ENCODE peak calls at places on chromosomes 12 and 14, in nine cellular contexts. R, X, H, B, F, M, J, O and I are unnamed samples.

GRCh38 chr14:32932921-32933622 is 5.6 kb upstream of the NPAS3 start:
- DNase-seq in R (no peak), X (peak), H (no peak), B (no peak), F (no peak), M (no peak), J (no peak), O (no peak), I (peak)

GRCh38 chr12:103858953-103859601 is 18.0 kb upstream of the NT5DC3 start:
- DNase-seq in R (peak), X (peak), H (no peak), B (no peak), F (peak), M (peak), J (no peak), O (no peak), I (peak)

GRCh38 chr12:89395712-89396111 is 43.4 kb upstream of the DUSP6 start:
- DNase-seq in R (no peak), X (no peak), H (no peak), B (no peak), F (no peak), M (no peak), J (no peak), O (no peak), I (no peak)

GRCh38 chr12:91143241-91143640 is 31.9 kb upstream of the LUM start:
- DNase-seq in R (peak), X (no peak), H (no peak), B (no peak), F (no peak), M (no peak), J (no peak), O (no peak), I (no peak)

GRCh38 chr14:65703996-65704395 is 291.5 kb downstream of the FUT8 start:
- DNase-seq in R (no peak), X (no peak), H (no peak), B (no peak), F (peak), M (peak), J (no peak), O (no peak), I (peak)

GRCh38 chr14:92637228-92637627 is 111.2 kb downstream of the LGMN start:
- DNase-seq in R (no peak), X (peak), H (no peak), B (no peak), F (no peak), M (peak), J (no peak), O (no peak), I (no peak)

GRCh38 chr14:90544971-90545370 is 148.1 kb downstream of the CALM1 start:
- DNase-seq in R (no peak), X (no peak), H (no peak), B (no peak), F (no peak), M (no peak), J (no peak), O (no peak), I (peak)

GRCh38 chr12:40054554-40055226 is 51.2 kb downstream of the SLC2A13 start:
- DNase-seq in R (peak), X (peak), H (no peak), B (no peak), F (peak), M (peak), J (no peak), O (peak), I (peak)

GRCh38 chr12:113651662-113652061 is 180.0 kb upstream of the LHX5 start:
- DNase-seq in R (no peak), X (no peak), H (no peak), B (no peak), F (no peak), M (no peak), J (no peak), O (no peak), I (no peak)

GRCh38 chr12:78316150-78316549 is 485.5 kb downstream of the NAV3 start:
- DNase-seq in R (no peak), X (no peak), H (no peak), B (no peak), F (no peak), M (no peak), J (no peak), O (no peak), I (no peak)

GRCh38 chr12:75476076-75476475 is 4.5 kb upstream of the GLIPR1 start:
- DNase-seq in R (no peak), X (no peak), H (no peak), B (peak), F (no peak), M (no peak), J (no peak), O (no peak), I (no peak)

GRCh38 chr12:49279706-49280159 is 14.9 kb downstream of the TUBA1C start:
- DNase-seq in R (no peak), X (peak), H (no peak), B (no peak), F (no peak), M (no peak), J (no peak), O (no peak), I (no peak)

GRCh38 chr12:24071842-24072241 is 122.4 kb upstream of the SOX5 start:
- DNase-seq in R (no peak), X (no peak), H (no peak), B (no peak), F (no peak), M (no peak), J (no peak), O (no peak), I (no peak)

GRCh38 chr14:74941676-74942097 is 13.7 kb downstream of the PGF start:
- DNase-seq in R (peak), X (peak), H (peak), B (peak), F (peak), M (no peak), J (no peak), O (peak), I (peak)

GRCh38 chr14:56817396-56817921 is 7.2 kb upstream of the OTX2 start:
- DNase-seq in R (no peak), X (no peak), H (no peak), B (no peak), F (no peak), M (no peak), J (no peak), O (no peak), I (no peak)

GRCh38 chr14:92748259-92749016 is at the start of gene LGMN:
- DNase-seq in R (peak), X (peak), H (peak), B (peak), F (peak), M (peak), J (peak), O (peak), I (peak)

GRCh38 chr12:98660521-98660920 is 15.4 kb downstream of the APAF1 start:
- DNase-seq in R (no peak), X (no peak), H (no peak), B (no peak), F (no peak), M (no peak), J (no peak), O (no peak), I (no peak)

GRCh38 chr12:42716521-42716920 is 127.0 kb upstream of the PRICKLE1 start:
- DNase-seq in R (peak), X (peak), H (no peak), B (no peak), F (peak), M (peak), J (no peak), O (no peak), I (peak)

GRCh38 chr14:92903359-92903758 is 19.6 kb upstream of the CHGA start:
- DNase-seq in R (no peak), X (no peak), H (no peak), B (no peak), F (no peak), M (no peak), J (no peak), O (no peak), I (no peak)

GRCh38 chr14:77302926-77303325 is 17.8 kb downstream of the POMT2 start:
- DNase-seq in R (peak), X (peak), H (no peak), B (peak), F (peak), M (peak), J (no peak), O (peak), I (peak)

GRCh38 chr12:132448453-132448800 is 41.5 kb upstream of the FBRSL1 start:
- DNase-seq in R (no peak), X (no peak), H (no peak), B (no peak), F (no peak), M (no peak), J (no peak), O (no peak), I (no peak)

GRCh38 chr14:104878582-104878981 is 13.5 kb downstream of the CEP170B start:
- DNase-seq in R (no peak), X (no peak), H (no peak), B (no peak), F (no peak), M (no peak), J (no peak), O (no peak), I (peak)

GRCh38 chr14:93231129-93231979 is 24.3 kb downstream of the UBR7 start:
- DNase-seq in R (peak), X (no peak), H (no peak), B (no peak), F (peak), M (peak), J (peak), O (no peak), I (peak)

GRCh38 chr12:90858261-90858660 is 96.7 kb downstream of the CCER1 start:
- DNase-seq in R (no peak), X (no peak), H (no peak), B (no peak), F (no peak), M (peak), J (no peak), O (no peak), I (no peak)

GRCh38 chr14:77355811-77356210 is 21.1 kb downstream of the TMED8 start:
- DNase-seq in R (peak), X (no peak), H (no peak), B (no peak), F (no peak), M (no peak), J (no peak), O (no peak), I (no peak)

GRCh38 chr14:59566725-59567124 is 9.9 kb downstream of the CCDC175 start:
- DNase-seq in R (no peak), X (no peak), H (no peak), B (no peak), F (no peak), M (no peak), J (no peak), O (no peak), I (no peak)

GRCh38 chr12:11758838-11759509 is 109.5 kb downstream of the ETV6 start:
- DNase-seq in R (peak), X (peak), H (no peak), B (no peak), F (no peak), M (peak), J (no peak), O (no peak), I (no peak)

GRCh38 chr12:52063986-52064649 is 5.7 kb upstream of the ATG101 start:
- DNase-seq in R (peak), X (peak), H (no peak), B (no peak), F (peak), M (peak), J (no peak), O (peak), I (peak)

GRCh38 chr12:54251667-54252284 is 28.1 kb downstream of the CBX5 start:
- DNase-seq in R (peak), X (peak), H (no peak), B (no peak), F (peak), M (peak), J (peak), O (no peak), I (peak)

GRCh38 chr12:18482601-18483120 is 221.3 kb downstream of the PIK3C2G start:
- DNase-seq in R (no peak), X (no peak), H (no peak), B (no peak), F (no peak), M (no peak), J (no peak), O (no peak), I (no peak)

GRCh38 chr12:31966558-31967205 is 7.5 kb downstream of the RESF1 start:
- DNase-seq in R (peak), X (no peak), H (no peak), B (no peak), F (no peak), M (no peak), J (no peak), O (no peak), I (peak)

GRCh38 chr12:3421599-3421998 is 69.4 kb upstream of the PRMT8 start:
- DNase-seq in R (no peak), X (no peak), H (no peak), B (no peak), F (no peak), M (no peak), J (no peak), O (no peak), I (no peak)

GRCh38 chr12:51897181-51897580 is 9.3 kb downstream of the ANKRD33 start:
- DNase-seq in R (peak), X (no peak), H (no peak), B (no peak), F (no peak), M (no peak), J (no peak), O (no peak), I (peak)

GRCh38 chr12:103672401-103673119 is 85.5 kb downstream of the STAB2 start:
- DNase-seq in R (peak), X (no peak), H (no peak), B (no peak), F (peak), M (no peak), J (no peak), O (no peak), I (no peak)

GRCh38 chr12:51419473-51420228 is 5.0 kb upstream of the SLC4A8 start:
- DNase-seq in R (no peak), X (no peak), H (no peak), B (no peak), F (no peak), M (no peak), J (no peak), O (no peak), I (peak)

GRCh38 chr12:46214668-46215429 is 54.0 kb downstream of the SLC38A1 start:
- DNase-seq in R (no peak), X (peak), H (peak), B (peak), F (no peak), M (no peak), J (no peak), O (no peak), I (no peak)

GRCh38 chr12:113185180-113186032 is at the start of the genes DDX54 and RITA1:
- DNase-seq in R (peak), X (peak), H (peak), B (peak), F (peak), M (peak), J (peak), O (peak), I (peak)

GRCh38 chr12:91778938-91779400 is 366.7 kb downstream of the BTG1 start:
- DNase-seq in R (peak), X (peak), H (no peak), B (peak), F (peak), M (peak), J (no peak), O (peak), I (peak)